ENCODE peak calls at places on chromosomes 4 and X, in six cellular contexts. D is IMR-90, S is heart right ventricle, A is GM23248, V is ovary, T is kidney. H is an unnamed sample.
A peak's percentile ranks its signal among the peaks of the same experiment; 100 is the strongest.

GRCh38 chr4:38387348-38387747 is 276.7 kb upstream of the KLF3 start:
- DNase-seq in S (peak; percentile 26), V (peak; percentile 75), D (peak; percentile 6), A (peak; percentile 14), T (no peak), H (peak; percentile 74)

GRCh38 chrX:68999351-68999750 is 165.9 kb downstream of the PJA1 start:
- DNase-seq in V (no peak), S (no peak), D (peak; percentile 24), A (peak; percentile 25), T (no peak), H (no peak)

GRCh38 chrX:15686818-15687685 is 22.4 kb upstream of the CLTRN start:
- DNase-seq in A (peak; percentile 63), T (no peak), S (no peak), D (peak; percentile 61), V (no peak), H (no peak)

GRCh38 chrX:4547218-4547836 is 833.9 kb upstream of the PRKX start:
- DNase-seq in A (peak; percentile 21), V (no peak), D (peak; percentile 40), S (no peak), T (no peak), H (no peak)

GRCh38 chr4:37675587-37676290 is 10.4 kb downstream of the RELL1 start:
- DNase-seq in D (no peak), T (no peak), S (no peak), V (no peak), A (no peak), H (no peak)

GRCh38 chrX:1451251-1451675 is 1.4 kb downstream of the ASMTL start:
- DNase-seq in V (no peak), T (peak; percentile 72), D (no peak), A (no peak), S (no peak), H (peak; percentile 44)

GRCh38 chrX:49627030-49627777 is 28.4 kb downstream of the GAGE1 start:
- DNase-seq in S (no peak), D (no peak), V (no peak), T (no peak), A (peak; percentile 4), H (no peak)

GRCh38 chrX:70476934-70477733 is 32.5 kb downstream of the DLG3 start:
- DNase-seq in T (peak; percentile 83), D (peak; percentile 69), A (peak; percentile 56), V (peak; percentile 54), S (peak; percentile 6), H (peak; percentile 68)

GRCh38 chr4:121138445-121138844 is 25.7 kb downstream of the TNIP3 start:
- DNase-seq in D (no peak), A (no peak), S (no peak), V (no peak), T (no peak), H (no peak)

GRCh38 chr4:90495936-90496335 is 368.7 kb downstream of the CCSER1 start:
- DNase-seq in S (no peak), D (no peak), V (no peak), A (no peak), T (no peak), H (no peak)

GRCh38 chr4:99117876-99118693 is 26.0 kb downstream of the ADH4 start:
- DNase-seq in D (peak; percentile 35), T (no peak), V (no peak), A (peak; percentile 58), S (no peak), H (no peak)

GRCh38 chr4:70895405-70895804 is 6.8 kb upstream of the MOB1B start:
- DNase-seq in V (no peak), T (no peak), D (no peak), A (peak; percentile 43), S (no peak), H (no peak)

GRCh38 chr4:17544205-17544604 is 29.2 kb downstream of the CLRN2 start:
- DNase-seq in T (no peak), A (peak; percentile 54), D (no peak), V (no peak), S (no peak), H (no peak)

GRCh38 chr4:110621839-110622751 is 782 bp downstream of the PITX2 start:
- DNase-seq in D (no peak), A (no peak), T (peak; percentile 69), S (no peak), V (no peak), H (no peak)

GRCh38 chr4:134126955-134127354 is 74.6 kb downstream of the PABPC4L start:
- DNase-seq in S (no peak), T (peak; percentile 17), V (no peak), A (no peak), D (no peak), H (no peak)

GRCh38 chr4:55469979-55470378 is 74.2 kb downstream of the TMEM165 start:
- DNase-seq in V (no peak), T (no peak), D (no peak), S (no peak), A (no peak), H (no peak)

GRCh38 chr4:140351778-140352177 is 21.7 kb upstream of the SCOC start:
- DNase-seq in A (no peak), D (no peak), T (no peak), V (no peak), S (no peak), H (no peak)
- H3K27ac ChIP-seq in A (no peak overlapping the region), D (no peak overlapping the region), T (no peak overlapping the region), V (no peak overlapping the region), S (no peak overlapping the region), H (no peak overlapping the region)

GRCh38 chrX:56113785-56114436 is 118.2 kb upstream of the KLF8 start:
- DNase-seq in V (no peak), S (no peak), T (peak; percentile 62), D (no peak), A (no peak), H (peak; percentile 62)
- H3K4me3 ChIP-seq in V (no peak overlapping the region), S (no peak overlapping the region), T (no peak overlapping the region), D (no peak overlapping the region), A (no peak overlapping the region), H (no peak overlapping the region)

DNA sequence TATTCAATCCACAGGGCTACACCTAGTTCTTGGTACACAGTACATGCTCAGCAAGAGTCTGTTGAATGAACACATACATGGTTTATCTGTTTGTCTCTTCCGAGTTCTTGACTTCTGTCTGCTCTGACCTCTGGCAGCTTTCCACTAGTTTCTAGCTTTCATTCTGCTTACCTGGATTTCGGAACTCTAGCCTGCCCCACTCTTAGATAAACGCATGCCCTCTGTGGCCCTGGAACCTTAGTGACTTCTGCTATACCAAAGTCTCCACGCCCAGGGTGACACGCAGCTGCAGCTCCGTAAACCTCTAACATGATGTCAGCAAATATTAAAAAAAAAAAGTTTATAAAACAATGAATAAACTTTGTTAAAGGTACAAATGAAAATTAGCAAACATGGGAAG is 1.3 kb upstream of the SLC25A4 start:
- DNase-seq in S (no peak), T (no peak), V (no peak), D (no peak), A (no peak), H (no peak)
- H3K4me1 ChIP-seq in S (peaks cover 16% of the 10 kb centered on the region), T (peaks cover 15% of the 10 kb centered on the region), V (peaks cover 5% of the 10 kb centered on the region), D (no peaks in the 10 kb centered on the region), A (no peaks in the 10 kb centered on the region), H (peaks cover 9% of the 10 kb centered on the region)

GRCh38 chrX:7117587-7117986 is 29.9 kb upstream of the STS start:
- DNase-seq in S (no peak), V (no peak), A (no peak), D (no peak), T (no peak), H (no peak)
- H3K27ac ChIP-seq in S (no peak overlapping the region), V (no peak overlapping the region), A (no peak overlapping the region), D (no peak overlapping the region), T (no peak overlapping the region), H (no peak overlapping the region)

DNA sequence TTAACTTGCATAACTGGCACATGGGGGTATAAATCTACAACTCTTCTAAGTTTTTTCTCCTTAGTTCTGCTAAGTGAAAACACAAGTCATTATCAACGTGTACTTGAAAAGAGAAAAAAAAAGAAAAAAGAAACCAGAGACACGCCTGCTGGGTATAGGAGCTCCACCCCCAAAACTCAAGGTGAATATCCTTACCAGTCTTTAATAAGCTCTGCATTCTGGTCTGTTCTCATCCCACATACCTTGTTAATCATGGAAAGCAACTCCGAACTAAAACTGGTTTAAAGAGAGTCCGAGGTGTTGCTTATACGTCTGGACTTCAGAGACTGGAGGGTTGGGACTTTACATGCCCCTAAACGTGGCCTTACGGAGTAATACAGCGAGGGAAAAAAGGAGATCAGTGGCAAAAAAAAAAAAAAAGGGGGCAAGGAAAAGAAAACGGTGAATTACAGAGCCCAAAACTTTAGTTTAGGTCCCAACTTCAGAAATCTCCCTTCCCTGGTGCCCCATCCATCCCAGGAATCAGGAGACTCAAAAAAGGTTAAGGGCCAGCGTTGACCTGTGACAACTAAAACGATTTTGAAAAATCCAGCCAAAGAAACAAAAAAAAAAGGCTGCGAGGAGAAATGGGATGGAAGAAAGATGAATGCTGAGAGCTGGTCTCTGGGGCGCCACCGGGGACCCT is 997 bp downstream of the PGRMC2 start:
- DNase-seq in T (no peak), D (peak; percentile 61), S (no peak), A (peak; percentile 73), V (no peak), H (no peak)
- H3K4me3 ChIP-seq in T (peak overlapping the region; percentile 86), D (peak overlapping the region; percentile 98), S (peak overlapping the region; percentile 79), A (peak overlapping the region; percentile 98), V (peak overlapping the region; percentile 94), H (peak overlapping the region; percentile 88)

DNA sequence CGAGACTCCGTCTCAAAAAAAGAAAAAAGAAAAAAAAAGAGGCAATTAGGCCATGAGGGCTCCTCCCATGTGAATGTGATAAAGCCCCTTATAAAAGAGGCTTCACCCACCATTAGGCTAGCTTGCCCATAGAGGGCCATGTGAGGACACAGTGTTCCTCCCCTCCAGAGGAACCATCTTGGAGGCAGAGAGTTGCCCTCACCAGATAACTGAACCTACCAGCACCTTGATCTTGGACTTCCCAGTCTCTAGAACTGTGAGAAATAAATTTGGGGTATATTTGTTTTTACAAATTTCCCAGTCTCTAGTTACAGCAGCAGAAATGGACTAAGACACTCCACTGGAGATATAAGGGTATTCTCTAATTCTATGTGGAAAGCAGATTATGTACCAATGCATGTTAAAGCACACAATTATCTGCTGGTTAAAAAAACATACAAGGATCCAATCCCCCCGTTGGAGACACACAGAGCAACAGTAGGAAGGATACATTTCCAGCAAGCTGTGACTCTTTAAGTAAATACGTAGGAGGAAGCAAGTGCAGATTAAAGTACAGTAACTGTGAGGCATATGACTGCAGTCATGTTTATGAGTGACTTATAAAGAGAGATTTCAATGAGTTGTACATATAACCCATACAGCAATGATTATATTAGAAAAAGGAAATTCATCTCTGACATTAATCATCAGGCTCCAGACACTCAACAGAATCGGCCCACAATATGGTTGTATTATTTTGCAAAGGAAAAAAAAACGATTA is 21.4 kb downstream of the SH3RF1 start:
- DNase-seq in T (no peak), S (no peak), V (no peak), D (peak; percentile 87), A (peak; percentile 68), H (no peak)
- H3K4me1 ChIP-seq in T (peaks cover 5% of the 10 kb centered on the region), S (peaks cover 51% of the 10 kb centered on the region), V (peaks cover 4% of the 10 kb centered on the region), D (peaks cover 17% of the 10 kb centered on the region), A (peaks cover 73% of the 10 kb centered on the region), H (peaks cover 48% of the 10 kb centered on the region)